ENCODE peak calls at places on chromosomes 4 and X, in seven cellular contexts. E is HepG2, D is GM12878, I is K562, T is H1, X is SK-N-SH, U is HCT116. J is an unnamed sample.

GRCh38 chrX:66064261-66064660 is 24.4 kb upstream of the VSIG4 start:
- DNase-seq in X (no peak), E (no peak), T (no peak), I (no peak), D (no peak), U (no peak), J (no peak)

GRCh38 chr4:52377563-52377962 is 281.5 kb downstream of the USP46 start:
- DNase-seq in T (no peak), I (no peak), D (no peak), E (no peak), U (no peak), X (no peak), J (no peak)

GRCh38 chr4:140693577-140693976 is 62.6 kb downstream of the TBC1D9 start:
- DNase-seq in I (no peak), X (no peak), T (no peak), U (no peak), E (no peak), D (no peak), J (no peak)

GRCh38 chr4:113809313-113809712 is 47.8 kb upstream of the CAMK2D start:
- DNase-seq in T (no peak), I (no peak), E (no peak), X (no peak), U (no peak), D (no peak), J (no peak)

GRCh38 chr4:19514276-19515070 is 737.2 kb upstream of the SLIT2 start:
- DNase-seq in E (no peak), T (no peak), D (no peak), U (no peak), I (no peak), X (no peak), J (no peak)

GRCh38 chrX:118420462-118420861 is 74.6 kb downstream of the WDR44 start:
- DNase-seq in X (no peak), I (no peak), D (no peak), U (no peak), E (no peak), T (no peak), J (no peak)

GRCh38 chr4:26731342-26731741 is 129.3 kb upstream of the STIM2 start:
- DNase-seq in T (no peak), U (no peak), X (no peak), E (no peak), D (peak), I (no peak), J (no peak)

GRCh38 chr4:112170451-112170993 is 25.3 kb downstream of the FAM241A start:
- DNase-seq in E (peak), U (peak), X (no peak), D (no peak), T (no peak), I (peak), J (no peak)

GRCh38 chrX:119647089-119647488 is 40.9 kb upstream of the NKRF start:
- DNase-seq in T (no peak), I (no peak), D (no peak), X (no peak), U (no peak), E (no peak), J (no peak)

GRCh38 chr4:1470816-1471442 is 64.7 kb upstream of the NKX1-1 start:
- DNase-seq in X (peak), T (no peak), U (no peak), I (no peak), D (no peak), E (no peak), J (no peak)

GRCh38 chr4:87989765-87990164 is 14.3 kb downstream of the SPP1 start:
- DNase-seq in X (no peak), D (no peak), E (no peak), U (no peak), I (no peak), T (no peak), J (no peak)

GRCh38 chrX:77404318-77404878 is 42.8 kb upstream of the FGF16 start:
- DNase-seq in I (no peak), D (no peak), T (no peak), X (no peak), U (no peak), E (no peak), J (no peak)

GRCh38 chr4:5812506-5813229 is 80.2 kb downstream of the CRMP1 start:
- DNase-seq in I (peak), U (peak), D (no peak), T (no peak), X (peak), E (peak), J (peak)

GRCh38 chr4:121428721-121429120 is 47.9 kb upstream of the QRFPR start:
- DNase-seq in T (no peak), E (no peak), I (no peak), X (no peak), D (no peak), U (no peak), J (no peak)
- TF ChIP-seq JUND in T (no peak), E (no peak), I (no peak), X (no peak), D (no peak), U (peak), J (no peak)

DNA sequence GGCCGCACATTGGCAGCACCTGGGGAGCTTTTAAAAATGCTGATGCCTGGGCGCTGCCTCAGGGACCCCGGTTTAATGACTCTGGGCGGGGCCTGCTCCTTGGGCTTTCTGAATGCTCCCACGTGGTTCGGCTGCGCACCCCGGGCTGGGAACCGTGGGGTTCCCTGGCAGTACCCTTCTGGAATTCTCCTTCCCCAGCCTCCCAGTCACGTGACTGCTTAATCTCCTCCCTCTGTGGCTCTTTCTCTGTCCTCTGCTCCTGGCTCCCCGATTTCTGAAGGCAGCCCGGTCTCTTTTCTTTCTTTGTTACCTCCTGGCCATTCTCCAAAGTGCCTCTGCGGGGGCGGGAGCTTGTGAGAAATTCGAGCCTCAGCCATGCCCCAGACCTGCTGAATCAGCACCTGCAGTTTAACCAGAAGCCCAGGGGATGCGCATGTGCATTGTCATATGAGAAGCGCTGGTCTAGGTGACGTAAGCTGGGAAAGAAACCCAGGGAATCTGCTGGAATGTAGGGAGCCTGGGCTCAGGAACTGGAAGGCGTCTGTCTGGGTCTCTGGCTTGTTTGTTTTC is 16.6 kb downstream of the CLCN4 start:
- DNase-seq in D (no peak), U (no peak), E (no peak), X (no peak), T (peak), I (peak), J (no peak)
- TF ChIP-seq JUND in D (no peak), U (no peak), E (no peak), X (no peak), T (peak), I (peak), J (no peak)

GRCh38 chrX:633043-633654 is 2.6 kb downstream of the SHOX start:
- DNase-seq in I (no peak), T (no peak), D (no peak), X (no peak), E (no peak), U (no peak), J (no peak)
- TF ChIP-seq JUND in I (no peak), T (no peak), D (no peak), X (no peak), E (no peak), U (no peak), J (no peak)

GRCh38 chr4:106810122-106810521 is 226.0 kb downstream of the DKK2 start:
- DNase-seq in T (no peak), D (no peak), E (no peak), U (no peak), I (no peak), X (no peak), J (no peak)

GRCh38 chr4:106806158-106806797 is 229.8 kb downstream of the DKK2 start:
- DNase-seq in E (no peak), U (no peak), X (no peak), I (no peak), D (no peak), T (no peak), J (no peak)

GRCh38 chr4:106803107-106803506 is 233.0 kb downstream of the DKK2 start:
- DNase-seq in T (no peak), D (no peak), X (no peak), E (no peak), U (no peak), I (no peak), J (no peak)

GRCh38 chr4:106809083-106809482 is 227.0 kb downstream of the DKK2 start:
- DNase-seq in X (peak), T (no peak), D (no peak), U (peak), E (peak), I (no peak), J (peak)
- TF ChIP-seq JUND in X (no peak), T (no peak), D (no peak), U (no peak), E (no peak), I (no peak), J (no peak)

GRCh38 chr4:123350726-123351125 is 45.9 kb upstream of the SPRY1 start:
- DNase-seq in X (no peak), D (no peak), E (no peak), T (no peak), U (no peak), I (no peak), J (no peak)

GRCh38 chr4:123349401-123350190 is 47.0 kb upstream of the SPRY1 start:
- DNase-seq in I (peak), D (no peak), E (peak), T (no peak), U (no peak), X (no peak), J (no peak)

GRCh38 chr4:123351713-123352112 is 44.9 kb upstream of the SPRY1 start:
- DNase-seq in I (no peak), X (no peak), U (no peak), T (no peak), E (no peak), D (no peak), J (no peak)

GRCh38 chr4:123352240-123352945 is 44.2 kb upstream of the SPRY1 start:
- DNase-seq in T (no peak), X (no peak), E (no peak), D (no peak), I (no peak), U (no peak), J (no peak)

DNA sequence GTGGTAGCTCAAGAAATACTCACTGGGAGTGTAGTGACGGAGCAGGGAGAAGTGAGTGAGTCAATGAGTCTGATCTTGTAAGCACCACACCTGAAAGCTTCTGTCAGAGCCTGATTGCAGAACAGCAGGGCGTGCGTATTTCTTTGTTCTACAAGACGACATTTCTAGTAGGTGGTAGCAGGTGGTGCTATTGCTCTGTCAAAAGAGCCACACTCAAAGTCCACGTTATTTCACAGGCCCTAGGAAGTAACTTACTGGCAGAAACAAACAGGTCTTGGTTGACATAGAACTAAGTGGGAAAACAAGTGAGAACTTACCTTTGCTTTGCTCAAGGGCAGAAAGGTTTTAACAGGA is 46.4 kb upstream of the SPRY1 start:
- DNase-seq in E (peak), X (no peak), U (peak), T (peak), I (peak), D (no peak), J (peak)
- TF ChIP-seq JUND in E (no peak), X (no peak), U (no peak), T (no peak), I (no peak), D (no peak), J (no peak)

GRCh38 chr4:142222127-142222526 is 585.7 kb downstream of the IL15 start:
- DNase-seq in T (no peak), I (no peak), D (no peak), X (no peak), E (no peak), U (no peak), J (no peak)

GRCh38 chr4:142218726-142219125 is 582.3 kb downstream of the IL15 start:
- DNase-seq in T (no peak), X (no peak), E (no peak), I (no peak), D (no peak), U (no peak), J (no peak)
- TF ChIP-seq JUND in T (no peak), X (no peak), E (no peak), I (no peak), D (no peak), U (no peak), J (no peak)

DNA sequence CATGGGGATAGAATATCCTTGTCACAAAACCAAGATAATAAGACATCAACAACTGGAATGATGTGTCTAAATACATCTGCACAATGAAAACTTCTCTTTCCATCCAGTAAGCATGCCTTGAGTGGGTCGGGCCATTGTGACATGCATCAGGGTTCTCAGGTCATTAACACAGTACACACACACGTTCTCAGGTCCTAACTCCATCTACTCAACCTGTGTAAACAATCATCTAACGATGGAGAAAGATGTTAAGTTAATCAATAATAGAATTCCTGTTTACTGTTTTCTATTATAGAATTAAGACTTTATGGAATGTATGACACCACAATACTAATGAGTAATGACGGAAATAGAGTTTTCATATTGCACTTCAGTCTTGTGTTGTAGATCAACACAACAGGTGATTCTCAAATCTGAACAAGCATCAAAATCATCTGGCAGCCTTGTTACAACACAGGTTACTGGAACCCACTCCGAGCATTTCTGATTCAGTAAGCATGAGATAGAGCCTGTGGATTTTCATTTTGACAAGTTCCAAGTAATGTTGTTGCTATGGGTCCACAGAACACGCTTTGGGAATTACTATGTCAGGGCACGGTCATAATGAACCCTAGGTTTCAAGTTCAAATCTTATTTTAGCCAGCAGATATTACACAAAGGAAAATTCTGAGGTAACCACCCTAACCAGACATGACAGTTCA is 315.8 kb upstream of the TEX13C start:
- DNase-seq in X (no peak), D (no peak), I (no peak), T (no peak), U (no peak), E (no peak), J (no peak)
- TF ChIP-seq JUND in X (no peak), D (no peak), I (no peak), T (no peak), U (no peak), E (no peak), J (no peak)

GRCh38 chr4:8600686-8601085 is 8.1 kb downstream of the CPZ start:
- DNase-seq in E (no peak), D (no peak), I (no peak), U (no peak), T (no peak), X (no peak), J (no peak)
- TF ChIP-seq JUND in E (no peak), D (no peak), I (no peak), U (no peak), T (no peak), X (no peak), J (no peak)

GRCh38 chr4:41154814-41155177 is 59.5 kb downstream of the APBB2 start:
- DNase-seq in I (no peak), E (no peak), U (no peak), T (no peak), X (no peak), D (no peak), J (no peak)
- TF ChIP-seq JUND in I (no peak), E (no peak), U (no peak), T (no peak), X (no peak), D (no peak), J (no peak)

GRCh38 chr4:37453004-37453360 is 208.4 kb downstream of the NWD2 start:
- DNase-seq in D (peak), U (peak), I (peak), E (peak), X (peak), T (no peak), J (peak)
- TF ChIP-seq JUND in D (no peak), U (no peak), I (no peak), E (no peak), X (no peak), T (no peak), J (peak)

J was measured in T47D.